ENCODE peak calls at places on chromosome 6, in seven cellular contexts. A is stimulated activated CD8-positive, alpha-beta memory T cell treated with anti-CD3 and anti-CD28 coated beads, Interleukin-12 subunit alpha, Interleukin-12 subunit beta, amount 100 ng/mL, for 4 hours; P is effector CD4-positive, alpha-beta T cell; M is kidney tubule cell; W is CD4-positive, alpha-beta T cell; C is GM19239; Q is AG20443. T is an unnamed sample.

GRCh38 chr6:154229796-154230195 is 126.8 kb downstream of the IPCEF1 start:
- DNase-seq in A (peak; percentile 16), P (no peak), M (no peak), W (no peak), C (no peak), Q (no peak), T (no peak)

GRCh38 chr6:137637161-137637560 is 143.0 kb upstream of the OLIG3 start:
- DNase-seq in A (no peak), P (no peak), M (peak; percentile 97), W (no peak), C (no peak), Q (peak; percentile 81), T (no peak)

GRCh38 chr6:158022749-158023596 is 41.3 kb downstream of the SYNJ2 start:
- DNase-seq in A (no peak), P (no peak), M (no peak), W (no peak), C (no peak), Q (no peak), T (no peak)

GRCh38 chr6:85394853-85395538 is 54.9 kb upstream of the NT5E start:
- DNase-seq in A (no peak), P (no peak), M (no peak), W (no peak), C (no peak), Q (no peak), T (no peak)

GRCh38 chr6:19873031-19873430 is 35.9 kb downstream of the ID4 start:
- DNase-seq in A (no peak), P (no peak), M (no peak), W (no peak), C (no peak), Q (no peak), T (no peak)

GRCh38 chr6:26159417-26160273 is 72.4 kb downstream of the HFE start:
- DNase-seq in A (no peak), P (no peak), M (peak; percentile 63), W (no peak), C (no peak), Q (peak; percentile 25), T (no peak)

GRCh38 chr6:93088675-93089575 is 330.4 kb downstream of the EPHA7 start:
- DNase-seq in A (no peak), P (no peak), M (no peak), W (no peak), C (no peak), Q (no peak), T (no peak)

GRCh38 chr6:158476389-158476788 is 83.5 kb upstream of the TMEM181 start:
- DNase-seq in A (no peak), P (no peak), M (no peak), W (no peak), C (no peak), Q (no peak), T (no peak)

GRCh38 chr6:117976030-117976651 is 69.1 kb downstream of the SLC35F1 start:
- DNase-seq in A (no peak), P (no peak), M (peak; percentile 62), W (no peak), C (no peak), Q (peak; percentile 28), T (no peak)

GRCh38 chr6:145406733-145407256 is 328.5 kb downstream of the EPM2A start:
- DNase-seq in A (no peak), P (no peak), M (no peak), W (no peak), C (no peak), Q (no peak), T (no peak)

GRCh38 chr6:47097092-47097945 is 55.2 kb upstream of the ADGRF1 start:
- DNase-seq in A (no peak), P (no peak), M (peak; percentile 84), W (no peak), C (peak; percentile 55), Q (peak; percentile 87), T (peak; percentile 37)

GRCh38 chr6:36851632-36852031 is 12.4 kb upstream of the CPNE5 start:
- DNase-seq in A (no peak), P (no peak), M (no peak), W (no peak), C (no peak), Q (no peak), T (no peak)

GRCh38 chr6:9139762-9140161 is 704.4 kb upstream of the SLC35B3 start:
- DNase-seq in A (no peak), P (no peak), M (no peak), W (no peak), C (no peak), Q (peak; percentile 79), T (no peak)

GRCh38 chr6:110661426-110661825 is 153.8 kb downstream of the CDK19 start:
- DNase-seq in A (no peak), P (no peak), M (no peak), W (no peak), C (no peak), Q (no peak), T (no peak)

GRCh38 chr6:50826803-50827202 is 8.1 kb downstream of the TFAP2B start:
- DNase-seq in A (no peak), P (no peak), M (no peak), W (no peak), C (no peak), Q (no peak), T (no peak)

GRCh38 chr6:75800133-75800532 is 51.1 kb downstream of the MYO6 start:
- DNase-seq in A (no peak), P (no peak), M (no peak), W (no peak), C (no peak), Q (no peak), T (no peak)

GRCh38 chr6:112879920-112880413 is 532.8 kb downstream of the RFPL4B start:
- DNase-seq in A (no peak), P (peak; percentile 10), M (no peak), W (no peak), C (no peak), Q (no peak), T (no peak)

GRCh38 chr6:41427642-41428401 is 92.4 kb downstream of the NCR2 start:
- DNase-seq in A (no peak), P (no peak), M (peak; percentile 53), W (no peak), C (no peak), Q (peak; percentile 56), T (no peak)

GRCh38 chr6:19465760-19466159 is 371.4 kb upstream of the ID4 start:
- DNase-seq in A (no peak), P (no peak), M (peak; percentile 5), W (no peak), C (no peak), Q (peak; percentile 70), T (no peak)

GRCh38 chr6:125810435-125810834 is 19.7 kb downstream of the NCOA7 start:
- DNase-seq in A (no peak), P (no peak), M (no peak), W (no peak), C (no peak), Q (no peak), T (no peak)

GRCh38 chr6:79538481-79538971 is 1.3 kb upstream of the LCA5 start:
- DNase-seq in A (no peak), P (no peak), M (peak; percentile 48), W (no peak), C (no peak), Q (no peak), T (no peak)